ENCODE peak calls at places on chromosomes 5 and 9, in seven cellular contexts. B is neuronal stem cell; U is naive thymus-derived CD4-positive, alpha-beta T cell; F is iPS DF 6.9; E is Caco-2; D is Peyer's patch; H is foreskin fibroblast. Q is an unnamed sample.
A peak's percentile ranks its signal among the peaks of the same experiment; 100 is the strongest.

GRCh38 chr5:109479260-109479860 is 69.6 kb upstream of the PJA2 start:
- DNase-seq in B (no peak), U (no peak), F (no peak), E (no peak), D (no peak), H (no peak), Q (no peak)

GRCh38 chr9:82531795-82532194 is 531.1 kb downstream of the RASEF start:
- DNase-seq in B (no peak), U (no peak), F (no peak), E (no peak), D (no peak), H (no peak), Q (no peak)

GRCh38 chr5:154403776-154404387 is 41.9 kb upstream of the SAP30L start:
- DNase-seq in B (no peak), U (no peak), F (no peak), E (no peak), D (no peak), H (no peak), Q (no peak)

GRCh38 chr5:170404398-170404797 is 15.2 kb upstream of the KCNMB1 start:
- DNase-seq in B (no peak), U (no peak), F (no peak), E (no peak), D (no peak), H (no peak), Q (no peak)

GRCh38 chr9:71587576-71588362 is 180.5 kb downstream of the CEMIP2 start:
- DNase-seq in B (no peak), U (no peak), F (no peak), E (no peak), D (no peak), H (no peak), Q (no peak)

GRCh38 chr5:53318303-53318702 is 162.1 kb upstream of the FST start:
- DNase-seq in B (no peak), U (no peak), F (peak; percentile 9), E (no peak), D (no peak), H (no peak), Q (no peak)

GRCh38 chr9:117485176-117485575 is 70.3 kb upstream of the ASTN2 start:
- DNase-seq in B (no peak), U (no peak), F (no peak), E (no peak), D (no peak), H (peak; percentile 4), Q (no peak)

GRCh38 chr5:115192098-115192497 is 22.4 kb upstream of the TRIM36 start:
- DNase-seq in B (no peak), U (no peak), F (no peak), E (no peak), D (no peak), H (no peak), Q (no peak)

GRCh38 chr5:68339921-68340321 is 124.4 kb downstream of the PIK3R1 start:
- DNase-seq in B (no peak), U (no peak), F (no peak), E (no peak), D (no peak), H (no peak), Q (no peak)

GRCh38 chr9:38768351-38768761 is 48.4 kb upstream of the FAM240B start:
- DNase-seq in B (no peak), U (no peak), F (no peak), E (no peak), D (no peak), H (no peak), Q (no peak)

GRCh38 chr5:91706785-91707520 is 323.8 kb upstream of the ARRDC3 start:
- DNase-seq in B (no peak), U (no peak), F (no peak), E (no peak), D (no peak), H (peak; percentile 23), Q (no peak)

GRCh38 chr5:84181093-84181492 is 203.6 kb downstream of the EDIL3 start:
- DNase-seq in B (no peak), U (no peak), F (no peak), E (no peak), D (no peak), H (no peak), Q (no peak)

GRCh38 chr9:95981741-95982390 is 106.4 kb downstream of the ERCC6L2 start:
- DNase-seq in B (peak; percentile 50), U (peak; percentile 42), F (no peak), E (no peak), D (no peak), H (no peak), Q (no peak)

GRCh38 chr5:59607126-59607807 is 286.3 kb downstream of the PDE4D start:
- DNase-seq in B (no peak), U (no peak), F (no peak), E (no peak), D (no peak), H (no peak), Q (no peak)

GRCh38 chr9:551986-552930 is 289.2 kb upstream of the DMRT1 start:
- DNase-seq in B (no peak), U (no peak), F (no peak), E (no peak), D (no peak), H (no peak), Q (no peak)

GRCh38 chr5:102911973-102912372 is 156.9 kb downstream of the PAM start:
- DNase-seq in B (no peak), U (no peak), F (no peak), E (no peak), D (no peak), H (peak; percentile 55), Q (no peak)

GRCh38 chr5:179120951-179121666 is 60.9 kb downstream of the ZNF354C start:
- DNase-seq in B (no peak), U (no peak), F (no peak), E (peak; percentile 9), D (no peak), H (no peak), Q (no peak)

GRCh38 chr5:150530423-150530822 is 22.5 kb downstream of the NDST1 start:
- DNase-seq in B (no peak), U (no peak), F (no peak), E (no peak), D (no peak), H (no peak), Q (no peak)
- H3K4me3 ChIP-seq in B (no peak overlapping the region), U (no peak overlapping the region), F (no peak overlapping the region), E (no peak overlapping the region), D (no peak overlapping the region), H (no peak overlapping the region), Q (no peak overlapping the region)

GRCh38 chr5:98771389-98772109 is 1.9 kb upstream of the RGMB start:
- DNase-seq in B (peak; percentile 86), U (peak; percentile 79), F (peak; percentile 66), E (peak; percentile 72), D (no peak), H (peak; percentile 87), Q (no peak)

GRCh38 chr5:98769256-98770157 is 4.0 kb upstream of the RGMB start:
- DNase-seq in B (peak; percentile 79), U (peak; percentile 21), F (no peak), E (no peak), D (peak; percentile 68), H (peak; percentile 73), Q (peak; percentile 71)

GRCh38 chr5:98770158-98770910 is 3.1 kb upstream of the RGMB start:
- DNase-seq in B (no peak), U (peak; percentile 37), F (no peak), E (no peak), D (peak; percentile 67), H (peak; percentile 53), Q (no peak)

GRCh38 chr5:98772415-98773213 is 849 bp upstream of the RGMB start:
- DNase-seq in B (peak; percentile 85), U (no peak), F (peak; percentile 47), E (peak; percentile 88), D (peak; percentile 86), H (no peak), Q (peak; percentile 89)

GRCh38 chr5:98770911-98771322 is 2.5 kb upstream of the RGMB start:
- DNase-seq in B (peak; percentile 44), U (no peak), F (no peak), E (no peak), D (no peak), H (no peak), Q (no peak)
- H3K4me3 ChIP-seq in B (peak overlapping the region; percentile 92), U (peak overlapping the region; percentile 65), F (peak overlapping the region; percentile 57), E (peak overlapping the region; percentile 46), D (peak overlapping the region; percentile 93), H (peak overlapping the region; percentile 83), Q (peak overlapping the region; percentile 65)

GRCh38 chr5:141958113-141958512 is at the start of gene PCDH12:
- DNase-seq in B (no peak), U (no peak), F (no peak), E (no peak), D (peak; percentile 39), H (no peak), Q (no peak)
- H3K4me3 ChIP-seq in B (no peak within 1 kb of the TSS), U (peak within 1 kb of the TSS; percentile 12), F (no peak within 1 kb of the TSS), E (no peak within 1 kb of the TSS), D (peak within 1 kb of the TSS; percentile 2), H (no peak within 1 kb of the TSS), Q (no peak within 1 kb of the TSS)

GRCh38 chr9:37679649-37680402 is 29.1 kb downstream of the FRMPD1 start:
- DNase-seq in B (no peak), U (no peak), F (no peak), E (no peak), D (no peak), H (no peak), Q (no peak)

GRCh38 chr9:37675661-37676060 is 24.9 kb downstream of the FRMPD1 start:
- DNase-seq in B (no peak), U (no peak), F (no peak), E (no peak), D (no peak), H (no peak), Q (no peak)

GRCh38 chr9:37678789-37679273 is 28.1 kb downstream of the FRMPD1 start:
- DNase-seq in B (no peak), U (no peak), F (no peak), E (no peak), D (no peak), H (no peak), Q (no peak)

GRCh38 chr9:37676411-37676830 is 25.7 kb downstream of the FRMPD1 start:
- DNase-seq in B (peak; percentile 8), U (no peak), F (no peak), E (no peak), D (no peak), H (no peak), Q (no peak)

GRCh38 chr9:37677435-37677834 is 26.7 kb downstream of the FRMPD1 start:
- DNase-seq in B (no peak), U (no peak), F (no peak), E (no peak), D (no peak), H (no peak), Q (no peak)
- H3K4me3 ChIP-seq in B (no peak overlapping the region), U (no peak overlapping the region), F (no peak overlapping the region), E (no peak overlapping the region), D (no peak overlapping the region), H (no peak overlapping the region), Q (no peak overlapping the region)